ENCODE peak calls at places on chromosomes 5 and 9, in eight cellular contexts. Q is stimulated activated CD4-positive, alpha-beta T cell treated with anti-CD3 and anti-CD28 coated beads, Interleukin-2, amount 100 ng/mL, for 48 hours; J is endodermal cell; P is ovary; A is Right ventricle myocardium superior; O is activated T-cell treated with anti-CD3 and anti-CD28 coated beads, Interleukin-2, amount 50 U/mL, for 72 hours; R is NCI-H345; U is adipocyte. G is an unnamed sample.

GRCh38 chr5:127849891-127850290 is 146.7 kb downstream of the CCDC192 start:
- DNase-seq in A (no peak), P (no peak), Q (no peak), O (no peak), U (no peak), J (no peak), R (no peak), G (no peak)

GRCh38 chr9:81202292-81202691 is 487.1 kb downstream of the TLE1 start:
- DNase-seq in O (no peak), R (no peak), A (no peak), P (no peak), U (no peak), J (no peak), Q (no peak), G (no peak)

GRCh38 chr9:91720313-91720712 is 229.7 kb downstream of the ROR2 start:
- DNase-seq in P (no peak), R (no peak), Q (no peak), A (no peak), J (peak), U (peak), O (no peak), G (no peak)

GRCh38 chr9:16824545-16825041 is 45.9 kb downstream of the BNC2 start:
- DNase-seq in R (peak), Q (no peak), O (no peak), P (no peak), J (peak), U (peak), A (no peak), G (no peak)

GRCh38 chr5:153982206-153982605 is 56.5 kb downstream of the FAM114A2 start:
- DNase-seq in P (no peak), R (no peak), J (no peak), A (no peak), Q (no peak), O (no peak), U (no peak), G (no peak)

GRCh38 chr5:157539623-157540022 is 36.0 kb downstream of the ADAM19 start:
- DNase-seq in P (no peak), Q (no peak), J (no peak), O (no peak), U (no peak), R (no peak), A (no peak), G (no peak)

GRCh38 chr5:75707911-75708509 is 9.2 kb downstream of the POC5 start:
- DNase-seq in O (no peak), P (no peak), A (no peak), Q (no peak), U (no peak), J (no peak), R (no peak), G (no peak)

GRCh38 chr5:87300744-87301143 is 33.1 kb downstream of the RASA1 start:
- DNase-seq in A (no peak), O (peak), P (no peak), Q (peak), J (no peak), R (no peak), U (peak), G (no peak)

GRCh38 chr5:20077186-20077585 is 89.2 kb upstream of the CDH18 start:
- DNase-seq in A (no peak), R (no peak), O (no peak), J (no peak), U (no peak), P (no peak), Q (no peak), G (no peak)

GRCh38 chr5:65861830-65862241 is 64.5 kb upstream of the ERBIN start:
- DNase-seq in P (no peak), A (no peak), Q (no peak), R (no peak), U (peak), J (no peak), O (no peak), G (peak)

GRCh38 chr9:82957526-82958379 is 105.2 kb downstream of the RASEF start:
- DNase-seq in Q (no peak), U (no peak), O (no peak), A (no peak), J (no peak), R (no peak), P (no peak), G (no peak)

GRCh38 chr9:111852291-111852690 is 44.3 kb upstream of the UGCG start:
- DNase-seq in O (no peak), J (no peak), A (no peak), P (no peak), U (no peak), R (no peak), Q (no peak), G (no peak)

GRCh38 chr9:14314424-14314928 is 535 bp upstream of the NFIB start:
- DNase-seq in J (peak), A (peak), U (peak), R (peak), P (peak), Q (no peak), O (no peak), G (no peak)

GRCh38 chr5:143041-143440 is 48.3 kb upstream of the LRRC14B start:
- DNase-seq in J (no peak), O (no peak), Q (no peak), R (no peak), P (no peak), U (no peak), A (no peak), G (no peak)

GRCh38 chr9:98563997-98564396 is 144.7 kb downstream of the GABBR2 start:
- DNase-seq in O (no peak), Q (no peak), R (no peak), J (no peak), P (no peak), U (no peak), A (no peak), G (no peak)

GRCh38 chr5:110347781-110348180 is 378.7 kb downstream of the TMEM232 start:
- DNase-seq in P (no peak), R (no peak), A (no peak), Q (no peak), O (no peak), U (no peak), J (no peak), G (no peak)

GRCh38 chr5:172223901-172224873 is 30.2 kb downstream of the EFCAB9 start:
- DNase-seq in J (no peak), Q (peak), O (peak), A (no peak), R (no peak), U (no peak), P (no peak), G (no peak)

GRCh38 chr5:130337179-130337888 is 433.1 kb downstream of the CHSY3 start:
- DNase-seq in R (no peak), J (no peak), O (no peak), Q (no peak), P (no peak), A (no peak), U (peak), G (no peak)

GRCh38 chr9:2336055-2336454 is 285.5 kb upstream of the VLDLR start:
- DNase-seq in Q (no peak), P (no peak), R (no peak), O (no peak), U (peak), J (no peak), A (no peak), G (no peak)

GRCh38 chr9:14538529-14538928 is 154.7 kb downstream of the ZDHHC21 start:
- DNase-seq in U (no peak), Q (no peak), R (no peak), J (peak), A (no peak), P (no peak), O (no peak), G (no peak)

GRCh38 chr5:10786835-10787234 is 25.8 kb upstream of the DAP start:
- DNase-seq in J (no peak), A (no peak), Q (no peak), O (no peak), R (no peak), U (no peak), P (no peak), G (peak)

GRCh38 chr5:117203584-117203983 is 629.0 kb upstream of the SEMA6A start:
- DNase-seq in J (no peak), U (no peak), R (no peak), P (no peak), Q (no peak), A (no peak), O (no peak), G (no peak)

GRCh38 chr5:73897886-73898285 is 271.9 kb downstream of the ARHGEF28 start:
- DNase-seq in O (no peak), R (no peak), A (peak), U (no peak), J (no peak), Q (no peak), P (no peak), G (no peak)

GRCh38 chr5:132090107-132090506 is 16.5 kb downstream of the CSF2 start:
- DNase-seq in A (no peak), O (no peak), J (no peak), R (no peak), Q (no peak), U (peak), P (no peak), G (no peak)

GRCh38 chr9:134163374-134164196 is 779 bp downstream of the RNU6ATAC start:
- DNase-seq in Q (peak), J (peak), P (peak), U (peak), A (peak), R (no peak), O (peak), G (no peak)

GRCh38 chr9:114141553-114142548 is 13.5 kb upstream of the COL27A1 start:
- DNase-seq in O (no peak), Q (no peak), R (peak), A (no peak), J (no peak), U (peak), P (peak), G (no peak)

GRCh38 chr5:143713331-143714032 is 98.5 kb upstream of the HMHB1 start:
- DNase-seq in P (no peak), Q (no peak), O (no peak), A (no peak), J (no peak), U (peak), R (no peak), G (no peak)

GRCh38 chr5:1253456-1254105 is 28.4 kb downstream of the SLC6A18 start:
- DNase-seq in J (no peak), A (no peak), Q (no peak), U (no peak), R (no peak), P (no peak), O (no peak), G (no peak)

GRCh38 chr9:71762900-71763653 is 5.2 kb downstream of the CEMIP2 start:
- DNase-seq in A (no peak), O (no peak), P (no peak), J (no peak), U (peak), Q (no peak), R (no peak), G (no peak)

GRCh38 chr5:138596105-138596987 is 21.1 kb upstream of the HSPA9 start:
- DNase-seq in Q (no peak), P (no peak), O (no peak), J (peak), A (no peak), U (no peak), R (no peak), G (peak)

GRCh38 chr9:124390812-124391658 is 24.2 kb downstream of the PSMB7 start:
- DNase-seq in A (no peak), O (no peak), J (no peak), Q (no peak), P (no peak), U (peak), R (peak), G (no peak)

GRCh38 chr9:135326633-135327152 is 152.9 kb upstream of the PPP1R26 start:
- DNase-seq in R (no peak), A (no peak), O (no peak), Q (no peak), P (no peak), U (no peak), J (no peak), G (no peak)

GRCh38 chr5:79464695-79465332 is 49.1 kb downstream of the HOMER1 start:
- DNase-seq in Q (no peak), P (no peak), U (peak), R (peak), A (no peak), O (no peak), J (no peak), G (no peak)

GRCh38 chr9:126975327-126976059 is 60.9 kb downstream of the RALGPS1 start:
- DNase-seq in U (no peak), J (peak), Q (no peak), O (no peak), R (no peak), P (no peak), A (no peak), G (no peak)

GRCh38 chr5:79890119-79890870 is 100.8 kb downstream of the MTX3 start:
- DNase-seq in J (no peak), Q (no peak), A (no peak), U (no peak), P (no peak), O (no peak), R (no peak), G (peak)

GRCh38 chr5:31133488-31133887 is 60.0 kb upstream of the CDH6 start:
- DNase-seq in J (no peak), O (no peak), Q (no peak), U (peak), A (no peak), R (no peak), P (no peak), G (no peak)

GRCh38 chr5:151904127-151904526 is 20.5 kb downstream of the GLRA1 start:
- DNase-seq in Q (no peak), O (no peak), R (no peak), U (no peak), J (no peak), P (no peak), A (no peak), G (no peak)

G was measured in DND-41.